ENCODE peak calls at places on chromosome 6, in nine cellular contexts. I, N, L, X, V, W, P, H and U are unnamed samples.

GRCh38 chr6:77454386-77454785 is 8.9 kb downstream of the HTR1B start:
- DNase-seq in N (no peak), P (no peak), X (no peak), I (no peak), L (no peak), W (no peak), V (peak), H (no peak), U (no peak)

GRCh38 chr6:24775520-24776058 is 852 bp downstream of the GMNN start:
- DNase-seq in I (no peak), W (no peak), H (no peak), N (no peak), V (peak), L (peak), P (no peak), X (no peak), U (peak)

GRCh38 chr6:118893095-118893881 is 664 bp upstream of the ASF1A start:
- DNase-seq in H (no peak), V (peak), W (no peak), L (peak), N (no peak), I (peak), P (peak), X (peak), U (peak)

GRCh38 chr6:10591411-10592160 is 70.4 kb downstream of the GCNT2 start:
- DNase-seq in N (no peak), X (no peak), I (no peak), V (no peak), W (no peak), H (no peak), L (no peak), P (no peak), U (no peak)

GRCh38 chr6:16979677-16980076 is 122.2 kb upstream of the STMND1 start:
- DNase-seq in W (no peak), L (no peak), V (no peak), P (no peak), H (no peak), N (no peak), I (no peak), X (no peak), U (no peak)

GRCh38 chr6:147382945-147383554 is 125.4 kb upstream of the SAMD5 start:
- DNase-seq in H (no peak), X (peak), L (peak), I (no peak), N (no peak), V (peak), W (no peak), P (no peak), U (peak)

GRCh38 chr6:167906899-167907298 is 80.2 kb downstream of the AFDN start:
- DNase-seq in V (no peak), W (no peak), X (no peak), L (no peak), I (peak), H (peak), N (no peak), P (no peak), U (peak)

GRCh38 chr6:88867841-88868558 is 95.4 kb downstream of the RNGTT start:
- DNase-seq in N (no peak), W (no peak), I (no peak), P (no peak), V (peak), L (peak), H (no peak), X (no peak), U (no peak)

GRCh38 chr6:106098383-106099234 is 12.5 kb downstream of the PRDM1 start:
- DNase-seq in V (peak), P (peak), I (peak), H (no peak), N (peak), L (peak), X (peak), W (no peak), U (peak)

GRCh38 chr6:116530436-116530835 is 15.0 kb downstream of the TRAPPC3L start:
- DNase-seq in W (no peak), X (no peak), I (no peak), N (no peak), L (no peak), V (peak), H (no peak), P (no peak), U (no peak)

GRCh38 chr6:4059115-4059777 is 19.7 kb downstream of the FAM217A start:
- DNase-seq in V (peak), X (no peak), L (peak), W (no peak), P (peak), H (no peak), N (peak), I (no peak), U (peak)

GRCh38 chr6:7911345-7911725 is 747 bp upstream of the TXNDC5 start:
- DNase-seq in W (no peak), V (no peak), X (peak), I (peak), P (no peak), N (no peak), H (no peak), L (no peak), U (no peak)

GRCh38 chr6:70686548-70687133 is 19.0 kb downstream of the SMAP1 start:
- DNase-seq in I (no peak), V (peak), H (no peak), P (no peak), W (no peak), X (peak), L (peak), N (no peak), U (peak)

GRCh38 chr6:52500268-52501129 is 76.4 kb downstream of the TRAM2 start:
- DNase-seq in L (no peak), N (no peak), H (peak), P (no peak), I (no peak), W (no peak), V (no peak), X (no peak), U (no peak)

GRCh38 chr6:152048921-152049320 is 241.4 kb downstream of the ESR1 start:
- DNase-seq in X (no peak), L (no peak), V (no peak), H (no peak), P (no peak), N (no peak), W (no peak), I (no peak), U (no peak)

GRCh38 chr6:147065786-147066185 is 138.4 kb upstream of the STXBP5 start:
- DNase-seq in X (no peak), V (no peak), H (no peak), P (no peak), W (no peak), I (peak), N (no peak), L (no peak), U (no peak)

GRCh38 chr6:162733489-162733888 is 5.7 kb downstream of the PACRG start:
- DNase-seq in H (no peak), V (no peak), P (no peak), I (no peak), N (no peak), X (no peak), L (no peak), W (no peak), U (no peak)

GRCh38 chr6:52976591-52977035 is 18.5 kb downstream of the GSTA4 start:
- DNase-seq in L (no peak), V (no peak), P (no peak), I (peak), N (no peak), H (no peak), W (no peak), X (no peak), U (peak)